ENCODE peak calls at places on chromosomes 4 and X, in seven cellular contexts. D is kidney, S is neuronal stem cell, Q is GM23248, G is HepG2, L is fibroblast of lung, H is endothelial cell of umbilical vein. N is an unnamed sample.

GRCh38 chr4:135777386-135777785 is 1575.8 kb upstream of the PABPC4L start:
- DNase-seq in H (no peak), L (peak; percentile 12), Q (no peak), S (no peak), D (no peak), G (no peak), N (no peak)

GRCh38 chrX:150913511-150913910 is 15.0 kb upstream of the CD99L2 start:
- DNase-seq in D (no peak), H (no peak), L (peak; percentile 24), G (no peak), Q (peak; percentile 53), S (no peak), N (no peak)

GRCh38 chr4:53598901-53599300 is 7.6 kb upstream of the LNX1 start:
- DNase-seq in Q (no peak), G (no peak), S (no peak), D (no peak), L (no peak), H (peak; percentile 46), N (no peak)

GRCh38 chr4:22389240-22389871 is 126.5 kb downstream of the ADGRA3 start:
- DNase-seq in D (no peak), H (peak; percentile 78), S (peak; percentile 47), Q (peak; percentile 83), G (peak; percentile 59), L (peak; percentile 88), N (peak; percentile 53)

GRCh38 chrX:154116514-154116913 is 19.0 kb upstream of the MECP2 start:
- DNase-seq in G (no peak), H (no peak), L (no peak), D (no peak), Q (no peak), S (no peak), N (no peak)

GRCh38 chr4:137129471-137130244 is 402.6 kb downstream of the PCDH18 start:
- DNase-seq in L (peak; percentile 80), D (no peak), H (no peak), S (no peak), G (no peak), Q (peak; percentile 21), N (no peak)

GRCh38 chrX:136783159-136783558 is 2.4 kb upstream of the ARHGEF6 start:
- DNase-seq in H (no peak), Q (no peak), G (no peak), S (no peak), L (no peak), D (no peak), N (no peak)

GRCh38 chrX:29530520-29530919 is 684.8 kb upstream of the MAGEB2 start:
- DNase-seq in G (no peak), L (peak; percentile 57), Q (peak; percentile 27), H (no peak), D (no peak), S (no peak), N (peak; percentile 42)

GRCh38 chr4:153242848-153243324 is 38.6 kb downstream of the TRIM2 start:
- DNase-seq in G (no peak), S (no peak), H (no peak), D (no peak), L (no peak), Q (no peak), N (no peak)

GRCh38 chr4:13938299-13938698 is 310.8 kb upstream of the BOD1L1 start:
- DNase-seq in D (no peak), G (no peak), S (no peak), H (no peak), L (no peak), Q (no peak), N (no peak)

DNA sequence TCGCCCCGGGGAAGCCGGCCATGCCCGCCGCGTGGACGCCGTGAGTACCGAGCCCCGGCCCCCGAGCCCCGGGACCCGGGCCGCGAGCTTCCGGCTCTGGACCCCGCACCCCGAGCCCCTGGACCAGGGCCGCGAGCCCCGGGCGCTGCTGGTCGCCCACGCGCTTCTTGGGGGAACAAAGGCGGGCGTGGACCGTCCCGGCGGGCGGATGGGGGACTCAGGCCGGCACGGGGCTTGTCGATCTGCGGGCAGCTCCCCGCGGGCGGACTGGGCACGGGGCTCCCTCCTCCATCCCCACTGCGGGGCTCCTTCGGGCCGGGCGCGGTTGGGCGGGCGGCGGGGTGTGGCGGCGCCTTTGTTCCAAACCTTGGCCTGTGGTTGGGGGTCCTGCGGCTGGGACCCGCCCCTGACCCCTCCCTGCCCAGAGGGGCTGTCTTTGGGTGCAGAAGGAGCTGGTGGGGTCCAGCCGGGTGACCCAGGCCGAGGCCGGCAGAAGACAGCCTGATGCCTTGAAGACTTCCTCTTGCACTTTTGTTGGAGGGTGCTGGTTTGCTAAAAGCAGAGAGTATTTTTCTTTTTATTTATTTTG is 25.2 kb upstream of the ADD1 start:
- DNase-seq in Q (peak; percentile 54), D (peak; percentile 75), G (no peak), H (no peak), S (no peak), L (no peak), N (no peak)
- H3K9ac ChIP-seq in Q (peak overlapping the region; percentile 76), D (no peak overlapping the region), G (no peak overlapping the region), H (peak overlapping the region; percentile 67), S (peak overlapping the region; percentile 78), L (peak overlapping the region; percentile 67), N (peak overlapping the region; percentile 31)

GRCh38 chrX:40734956-40735317 is 405 bp downstream of the MED14 start:
- DNase-seq in S (no peak), Q (peak; percentile 45), G (no peak), H (peak; percentile 25), L (peak; percentile 15), D (no peak), N (no peak)
- H3K27ac ChIP-seq in S (peak overlapping the region; percentile 93), Q (peak overlapping the region; percentile 99), G (peak overlapping the region; percentile 85), H (peak overlapping the region; percentile 93), L (peak overlapping the region; percentile 94), D (peak overlapping the region; percentile 95), N (peak overlapping the region; percentile 18)

DNA sequence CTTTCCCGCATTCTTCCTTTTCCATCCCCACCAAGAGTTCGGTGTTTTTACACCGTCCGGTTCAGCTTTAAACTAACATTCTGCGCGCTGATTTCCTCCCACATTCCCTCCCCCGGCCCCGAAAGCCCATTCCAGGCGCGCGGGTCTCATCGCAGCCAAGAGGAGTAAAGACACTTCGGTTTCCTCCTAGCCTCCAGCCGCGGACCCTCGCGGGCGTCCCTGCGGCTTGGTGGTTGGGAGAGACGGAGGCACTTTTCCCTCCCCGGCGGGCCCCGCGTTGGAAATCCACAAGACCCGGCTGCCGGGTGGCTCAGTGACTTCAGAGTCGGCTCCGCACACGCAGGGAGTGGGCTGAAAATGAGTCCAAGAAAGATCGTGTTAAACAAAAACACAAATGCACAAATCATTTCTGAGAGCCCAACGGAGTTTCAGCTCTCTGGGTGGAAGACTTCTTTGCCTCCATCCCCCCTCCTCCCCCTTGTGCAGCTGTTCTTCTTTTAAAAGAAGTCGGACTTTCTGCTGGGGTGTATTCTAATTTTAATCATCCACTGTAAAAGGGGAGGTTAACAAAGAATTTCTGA is 2.0 kb upstream of the ARX start:
- DNase-seq in H (no peak), L (no peak), S (no peak), G (no peak), D (no peak), Q (no peak), N (no peak)
- H3K9ac ChIP-seq in H (no peak overlapping the region), L (no peak overlapping the region), S (no peak overlapping the region), G (no peak overlapping the region), D (no peak overlapping the region), Q (no peak overlapping the region), N (no peak overlapping the region)

GRCh38 chrX:1883772-1884171 is 268.9 kb downstream of the ASMT start:
- DNase-seq in H (no peak), S (no peak), L (no peak), G (no peak), Q (no peak), D (no peak), N (no peak)
- H3K27ac ChIP-seq in H (no peak overlapping the region), S (no peak overlapping the region), L (no peak overlapping the region), G (no peak overlapping the region), Q (no peak overlapping the region), D (no peak overlapping the region), N (no peak overlapping the region)

GRCh38 chr4:67861513-67861912 is 22.3 kb downstream of the TMPRSS11D start:
- DNase-seq in Q (peak; percentile 32), D (no peak), S (no peak), G (no peak), H (no peak), L (no peak), N (peak; percentile 76)
- H3K9ac ChIP-seq in Q (no peak overlapping the region), D (no peak overlapping the region), S (no peak overlapping the region), G (no peak overlapping the region), H (no peak overlapping the region), L (no peak overlapping the region), N (peak overlapping the region; percentile 51)

DNA sequence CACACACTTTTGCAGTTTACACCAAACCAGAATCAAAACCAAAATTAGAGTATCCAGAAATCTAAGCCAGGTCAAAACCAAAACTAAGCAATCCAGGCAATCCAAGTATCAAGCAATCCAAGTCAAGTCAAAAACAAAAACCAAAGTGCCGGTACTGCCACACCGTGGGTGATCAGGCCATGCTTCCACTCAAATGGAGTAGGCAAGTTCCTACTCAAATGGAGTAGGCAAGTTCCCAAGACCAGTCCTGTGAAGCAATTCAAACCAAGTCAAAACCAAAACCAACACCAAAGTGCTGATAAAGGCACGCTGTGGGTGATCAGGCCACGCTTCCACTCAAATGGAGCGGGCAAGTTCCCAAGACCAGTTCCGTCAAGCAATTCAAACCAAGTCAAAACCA is 31.3 kb downstream of the MID1 start:
- DNase-seq in Q (no peak), L (no peak), D (no peak), S (no peak), H (no peak), G (no peak), N (no peak)
- H3K27ac ChIP-seq in Q (no peak overlapping the region), L (no peak overlapping the region), D (no peak overlapping the region), S (no peak overlapping the region), H (no peak overlapping the region), G (no peak overlapping the region), N (no peak overlapping the region)

GRCh38 chr4:75912968-75913367 is 10.7 kb upstream of the PPEF2 start:
- DNase-seq in D (no peak), H (no peak), G (no peak), S (no peak), Q (no peak), L (no peak), N (no peak)

GRCh38 chr4:75919914-75920313 is 17.7 kb upstream of the PPEF2 start:
- DNase-seq in L (peak; percentile 74), D (no peak), S (no peak), G (no peak), H (no peak), Q (peak; percentile 15), N (no peak)

GRCh38 chr4:75921910-75922309 is 18.9 kb downstream of the NAAA start:
- DNase-seq in H (no peak), S (no peak), D (no peak), L (no peak), G (no peak), Q (no peak), N (no peak)

GRCh38 chr4:75920327-75920726 is 18.1 kb upstream of the PPEF2 start:
- DNase-seq in L (no peak), Q (no peak), G (no peak), H (no peak), D (no peak), S (no peak), N (no peak)

DNA sequence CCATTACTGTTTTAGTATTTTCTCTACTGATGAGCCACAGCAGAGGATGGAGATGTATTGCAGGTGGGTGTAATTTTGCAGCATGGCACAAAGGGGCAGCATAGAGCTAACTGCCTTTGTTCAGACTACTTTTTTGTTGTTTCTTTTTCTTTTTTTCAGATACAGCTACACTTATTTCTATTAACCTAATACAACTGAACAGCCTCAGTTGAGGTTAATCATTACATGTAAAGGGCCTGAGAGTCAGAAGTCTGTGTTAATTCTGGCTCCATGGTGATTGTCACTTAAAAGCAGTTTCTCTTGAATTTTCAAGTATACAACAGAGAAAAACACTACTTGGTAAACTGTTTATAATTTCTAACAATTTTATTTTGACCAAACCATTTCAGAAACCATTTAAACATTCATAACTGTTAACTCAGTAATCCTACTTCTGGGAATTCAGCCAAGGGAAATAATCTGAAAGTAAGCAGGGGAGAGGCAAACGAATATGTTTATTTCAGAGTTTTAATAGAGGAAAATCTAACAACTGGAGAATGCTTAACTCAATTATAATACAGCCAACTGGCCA is 13.9 kb upstream of the PPEF2 start:
- DNase-seq in D (no peak), L (peak; percentile 89), H (peak; percentile 73), Q (peak; percentile 68), G (peak; percentile 25), S (peak; percentile 21), N (peak; percentile 16)
- H3K9ac ChIP-seq in D (no peak overlapping the region), L (no peak overlapping the region), H (no peak overlapping the region), Q (peak overlapping the region; percentile 2), G (no peak overlapping the region), S (no peak overlapping the region), N (no peak overlapping the region)